ENCODE peak calls at places on chromosomes 11 and 22, in five cellular contexts. A, Y, J, S and G are unnamed samples.

GRCh38 chr11:44726278-44727113 is at the start of gene TSPAN18:
- DNase-seq in J (peak), A (peak), Y (no peak), S (no peak), G (peak)

GRCh38 chr11:47943721-47944554 is 36.4 kb upstream of the PTPRJ start:
- DNase-seq in Y (no peak), J (no peak), S (no peak), A (no peak), G (no peak)

GRCh38 chr11:85947431-85948272 is 92.5 kb downstream of the CCDC83 start:
- DNase-seq in S (peak), J (no peak), A (no peak), Y (peak), G (no peak)

GRCh38 chr11:117589024-117589423 is 208.0 kb downstream of the DSCAML1 start:
- DNase-seq in S (no peak), Y (no peak), J (no peak), A (no peak), G (no peak)

GRCh38 chr22:48960576-48960975 is 867.1 kb downstream of the BRD1 start:
- DNase-seq in Y (no peak), J (no peak), A (no peak), S (no peak), G (no peak)

GRCh38 chr11:23404225-23405160 is 544.2 kb upstream of the CCDC179 start:
- DNase-seq in Y (no peak), J (no peak), S (no peak), A (no peak), G (no peak)

GRCh38 chr11:93169950-93170561 is 27.7 kb downstream of the SLC36A4 start:
- DNase-seq in J (no peak), Y (peak), A (peak), S (peak), G (no peak)

GRCh38 chr11:2517386-2518064 is 72.7 kb downstream of the KCNQ1 start:
- DNase-seq in A (no peak), Y (no peak), J (peak), S (no peak), G (no peak)

GRCh38 chr11:94800394-94800793 is 32.2 kb downstream of the AMOTL1 start:
- DNase-seq in A (no peak), S (no peak), Y (peak), J (no peak), G (no peak)

GRCh38 chr11:61555051-61555969 is 25.6 kb downstream of the SYT7 start:
- DNase-seq in S (no peak), A (peak), J (no peak), Y (no peak), G (no peak)

GRCh38 chr22:37273126-37273845 is 9.0 kb upstream of the CYTH4 start:
- DNase-seq in Y (no peak), J (no peak), A (no peak), S (peak), G (no peak)

GRCh38 chr22:21022955-21023614 is 8.1 kb downstream of the P2RX6 start:
- DNase-seq in S (no peak), Y (no peak), J (no peak), A (no peak), G (no peak)

GRCh38 chr11:71990721-71991120 is 8.0 kb upstream of the IL18BP start:
- DNase-seq in A (no peak), J (no peak), S (no peak), Y (no peak), G (no peak)

GRCh38 chr11:102914238-102915043 is 39.7 kb upstream of the MMP12 start:
- DNase-seq in A (peak), Y (no peak), S (peak), J (no peak), G (no peak)

GRCh38 chr22:25966448-25966913 is 202.8 kb upstream of the SEZ6L start:
- DNase-seq in J (no peak), A (no peak), S (no peak), Y (no peak), G (no peak)

GRCh38 chr11:2426826-2427521 is 17.3 kb downstream of the TRPM5 start:
- DNase-seq in J (peak), Y (no peak), S (no peak), A (no peak), G (no peak)

GRCh38 chr11:120337133-120337895 is 1.1 kb downstream of the ARHGEF12 start:
- DNase-seq in Y (no peak), J (peak), S (no peak), A (peak), G (no peak)

GRCh38 chr11:86805873-86806310 is 5.5 kb downstream of the PRSS23 start:
- DNase-seq in S (no peak), J (no peak), A (no peak), Y (no peak), G (no peak)

GRCh38 chr22:43561421-43562178 is 149.8 kb downstream of the MPPED1 start:
- DNase-seq in J (no peak), Y (no peak), A (no peak), S (no peak), G (no peak)

GRCh38 chr11:108500721-108501120 is 2.5 kb upstream of the POGLUT3 start:
- DNase-seq in A (peak), Y (no peak), S (no peak), J (no peak), G (no peak)